ENCODE peak calls at places on chromosomes 7 and 10, in ten cellular contexts. One of them, this sample, is unnamed.
A peak's percentile ranks its signal among the peaks of the same experiment; 100 is the strongest.

GRCh38 chr7:2814682-2815522 is 29.2 kb downstream of the GNA12 start:
- DNase-seq in uterus: no peak
- DNase-seq in GM20000: no peak
- DNase-seq in BJ: no peak
- DNase-seq in NCI-H2081 treated with DMSO at 0.1 percent for 48 hours: no peak
- DNase-seq in left ventricle myocardium superior: no peak
- DNase-seq in activated T-cell treated with anti-CD3 and anti-CD28 coated beads for 1 hour: no peak
- DNase-seq in brain microvascular endothelial cell: peak; percentile 84
- DNase-seq in central memory CD4-positive, alpha-beta T cell: no peak
- DNase-seq in iris pigment epithelial cell: no peak
- DNase-seq in this sample: no peak

GRCh38 chr7:44971188-44971907 is 7.5 kb downstream of the MYO1G start:
- DNase-seq in brain microvascular endothelial cell: no peak
- DNase-seq in left ventricle myocardium superior: no peak
- DNase-seq in GM20000: no peak
- DNase-seq in BJ: no peak
- DNase-seq in central memory CD4-positive, alpha-beta T cell: no peak
- DNase-seq in uterus: no peak
- DNase-seq in activated T-cell treated with anti-CD3 and anti-CD28 coated beads for 1 hour: no peak
- DNase-seq in NCI-H2081 treated with DMSO at 0.1 percent for 48 hours: no peak
- DNase-seq in iris pigment epithelial cell: no peak
- DNase-seq in this sample: no peak

GRCh38 chr7:6579446-6579845 is 2.2 kb downstream of the ZDHHC4 start:
- DNase-seq in iris pigment epithelial cell: peak; percentile 31
- DNase-seq in activated T-cell treated with anti-CD3 and anti-CD28 coated beads for 1 hour: no peak
- DNase-seq in uterus: no peak
- DNase-seq in brain microvascular endothelial cell: peak; percentile 27
- DNase-seq in left ventricle myocardium superior: no peak
- DNase-seq in NCI-H2081 treated with DMSO at 0.1 percent for 48 hours: no peak
- DNase-seq in GM20000: no peak
- DNase-seq in BJ: no peak
- DNase-seq in central memory CD4-positive, alpha-beta T cell: no peak
- DNase-seq in this sample: no peak

GRCh38 chr7:81632418-81632817 is 137.4 kb downstream of the HGF start:
- DNase-seq in NCI-H2081 treated with DMSO at 0.1 percent for 48 hours: no peak
- DNase-seq in brain microvascular endothelial cell: no peak
- DNase-seq in GM20000: no peak
- DNase-seq in uterus: no peak
- DNase-seq in activated T-cell treated with anti-CD3 and anti-CD28 coated beads for 1 hour: no peak
- DNase-seq in iris pigment epithelial cell: peak; percentile 45
- DNase-seq in central memory CD4-positive, alpha-beta T cell: no peak
- DNase-seq in BJ: no peak
- DNase-seq in left ventricle myocardium superior: no peak
- DNase-seq in this sample: no peak

GRCh38 chr10:3045471-3046209 is 21.7 kb upstream of the PFKP start:
- DNase-seq in NCI-H2081 treated with DMSO at 0.1 percent for 48 hours: no peak
- DNase-seq in central memory CD4-positive, alpha-beta T cell: no peak
- DNase-seq in BJ: peak; percentile 35
- DNase-seq in brain microvascular endothelial cell: peak; percentile 70
- DNase-seq in GM20000: no peak
- DNase-seq in iris pigment epithelial cell: peak; percentile 83
- DNase-seq in uterus: peak; percentile 78
- DNase-seq in activated T-cell treated with anti-CD3 and anti-CD28 coated beads for 1 hour: no peak
- DNase-seq in left ventricle myocardium superior: peak; percentile 79
- DNase-seq in this sample: no peak

GRCh38 chr10:84523509-84523908 is 195.1 kb downstream of the CCSER2 start:
- DNase-seq in left ventricle myocardium superior: no peak
- DNase-seq in BJ: no peak
- DNase-seq in iris pigment epithelial cell: no peak
- DNase-seq in central memory CD4-positive, alpha-beta T cell: no peak
- DNase-seq in NCI-H2081 treated with DMSO at 0.1 percent for 48 hours: no peak
- DNase-seq in GM20000: no peak
- DNase-seq in activated T-cell treated with anti-CD3 and anti-CD28 coated beads for 1 hour: no peak
- DNase-seq in brain microvascular endothelial cell: no peak
- DNase-seq in uterus: no peak
- DNase-seq in this sample: peak; percentile 32

GRCh38 chr10:11950325-11951018 is 92.1 kb downstream of the UPF2 start:
- DNase-seq in GM20000: no peak
- DNase-seq in uterus: no peak
- DNase-seq in central memory CD4-positive, alpha-beta T cell: no peak
- DNase-seq in iris pigment epithelial cell: no peak
- DNase-seq in activated T-cell treated with anti-CD3 and anti-CD28 coated beads for 1 hour: no peak
- DNase-seq in brain microvascular endothelial cell: no peak
- DNase-seq in BJ: no peak
- DNase-seq in left ventricle myocardium superior: no peak
- DNase-seq in NCI-H2081 treated with DMSO at 0.1 percent for 48 hours: no peak
- DNase-seq in this sample: no peak

GRCh38 chr7:137990251-137990901 is 11.5 kb downstream of the CREB3L2 start:
- DNase-seq in NCI-H2081 treated with DMSO at 0.1 percent for 48 hours: no peak
- DNase-seq in BJ: peak; percentile 85
- DNase-seq in left ventricle myocardium superior: no peak
- DNase-seq in activated T-cell treated with anti-CD3 and anti-CD28 coated beads for 1 hour: no peak
- DNase-seq in central memory CD4-positive, alpha-beta T cell: no peak
- DNase-seq in brain microvascular endothelial cell: peak; percentile 94
- DNase-seq in iris pigment epithelial cell: peak; percentile 99
- DNase-seq in GM20000: no peak
- DNase-seq in uterus: no peak
- DNase-seq in this sample: no peak

GRCh38 chr7:11648980-11649379 is 183.0 kb downstream of the THSD7A start:
- DNase-seq in uterus: no peak
- DNase-seq in central memory CD4-positive, alpha-beta T cell: no peak
- DNase-seq in left ventricle myocardium superior: no peak
- DNase-seq in BJ: no peak
- DNase-seq in activated T-cell treated with anti-CD3 and anti-CD28 coated beads for 1 hour: no peak
- DNase-seq in brain microvascular endothelial cell: peak; percentile 65
- DNase-seq in GM20000: no peak
- DNase-seq in NCI-H2081 treated with DMSO at 0.1 percent for 48 hours: no peak
- DNase-seq in iris pigment epithelial cell: peak; percentile 89
- DNase-seq in this sample: no peak

GRCh38 chr7:14837216-14837615 is 65.3 kb downstream of the DGKB start:
- DNase-seq in BJ: no peak
- DNase-seq in NCI-H2081 treated with DMSO at 0.1 percent for 48 hours: no peak
- DNase-seq in uterus: no peak
- DNase-seq in brain microvascular endothelial cell: no peak
- DNase-seq in activated T-cell treated with anti-CD3 and anti-CD28 coated beads for 1 hour: no peak
- DNase-seq in left ventricle myocardium superior: no peak
- DNase-seq in iris pigment epithelial cell: no peak
- DNase-seq in GM20000: no peak
- DNase-seq in central memory CD4-positive, alpha-beta T cell: no peak
- DNase-seq in this sample: no peak

GRCh38 chr7:54831644-54832095 is 72.7 kb upstream of the SEC61G start:
- DNase-seq in NCI-H2081 treated with DMSO at 0.1 percent for 48 hours: no peak
- DNase-seq in central memory CD4-positive, alpha-beta T cell: no peak
- DNase-seq in brain microvascular endothelial cell: no peak
- DNase-seq in uterus: no peak
- DNase-seq in iris pigment epithelial cell: peak; percentile 21
- DNase-seq in activated T-cell treated with anti-CD3 and anti-CD28 coated beads for 1 hour: no peak
- DNase-seq in BJ: no peak
- DNase-seq in GM20000: no peak
- DNase-seq in left ventricle myocardium superior: no peak
- DNase-seq in this sample: no peak

GRCh38 chr10:78309536-78310237 is 276.0 kb downstream of the RPS24 start:
- DNase-seq in activated T-cell treated with anti-CD3 and anti-CD28 coated beads for 1 hour: no peak
- DNase-seq in uterus: no peak
- DNase-seq in central memory CD4-positive, alpha-beta T cell: no peak
- DNase-seq in iris pigment epithelial cell: no peak
- DNase-seq in BJ: no peak
- DNase-seq in brain microvascular endothelial cell: no peak
- DNase-seq in GM20000: no peak
- DNase-seq in NCI-H2081 treated with DMSO at 0.1 percent for 48 hours: no peak
- DNase-seq in left ventricle myocardium superior: no peak
- DNase-seq in this sample: no peak

GRCh38 chr10:10564081-10564480 is 453.6 kb upstream of the CELF2 start:
- DNase-seq in uterus: no peak
- DNase-seq in GM20000: no peak
- DNase-seq in NCI-H2081 treated with DMSO at 0.1 percent for 48 hours: no peak
- DNase-seq in brain microvascular endothelial cell: no peak
- DNase-seq in left ventricle myocardium superior: no peak
- DNase-seq in activated T-cell treated with anti-CD3 and anti-CD28 coated beads for 1 hour: no peak
- DNase-seq in central memory CD4-positive, alpha-beta T cell: no peak
- DNase-seq in iris pigment epithelial cell: no peak
- DNase-seq in BJ: no peak
- DNase-seq in this sample: no peak

GRCh38 chr7:140631006-140631405 is 9.6 kb downstream of the DENND2A start:
- DNase-seq in iris pigment epithelial cell: no peak
- DNase-seq in activated T-cell treated with anti-CD3 and anti-CD28 coated beads for 1 hour: no peak
- DNase-seq in BJ: no peak
- DNase-seq in NCI-H2081 treated with DMSO at 0.1 percent for 48 hours: no peak
- DNase-seq in GM20000: no peak
- DNase-seq in left ventricle myocardium superior: no peak
- DNase-seq in uterus: no peak
- DNase-seq in central memory CD4-positive, alpha-beta T cell: no peak
- DNase-seq in brain microvascular endothelial cell: no peak
- DNase-seq in this sample: no peak

GRCh38 chr10:126508535-126509040 is 120.3 kb upstream of the ADAM12 start:
- DNase-seq in left ventricle myocardium superior: no peak
- DNase-seq in uterus: no peak
- DNase-seq in BJ: no peak
- DNase-seq in GM20000: no peak
- DNase-seq in activated T-cell treated with anti-CD3 and anti-CD28 coated beads for 1 hour: no peak
- DNase-seq in central memory CD4-positive, alpha-beta T cell: no peak
- DNase-seq in brain microvascular endothelial cell: no peak
- DNase-seq in NCI-H2081 treated with DMSO at 0.1 percent for 48 hours: no peak
- DNase-seq in iris pigment epithelial cell: no peak
- DNase-seq in this sample: no peak

GRCh38 chr7:604038-604883 is 84.6 kb upstream of the PDGFA start:
- DNase-seq in brain microvascular endothelial cell: peak; percentile 92
- DNase-seq in NCI-H2081 treated with DMSO at 0.1 percent for 48 hours: no peak
- DNase-seq in iris pigment epithelial cell: peak; percentile 91
- DNase-seq in central memory CD4-positive, alpha-beta T cell: peak; percentile 90
- DNase-seq in activated T-cell treated with anti-CD3 and anti-CD28 coated beads for 1 hour: peak; percentile 91
- DNase-seq in GM20000: peak; percentile 92
- DNase-seq in left ventricle myocardium superior: peak; percentile 87
- DNase-seq in uterus: peak; percentile 53
- DNase-seq in BJ: no peak
- DNase-seq in this sample: no peak

GRCh38 chr10:123150986-123151738 is 3.0 kb upstream of the BUB3 start:
- DNase-seq in uterus: no peak
- DNase-seq in activated T-cell treated with anti-CD3 and anti-CD28 coated beads for 1 hour: no peak
- DNase-seq in NCI-H2081 treated with DMSO at 0.1 percent for 48 hours: no peak
- DNase-seq in BJ: no peak
- DNase-seq in iris pigment epithelial cell: no peak
- DNase-seq in brain microvascular endothelial cell: no peak
- DNase-seq in GM20000: peak; percentile 56
- DNase-seq in left ventricle myocardium superior: no peak
- DNase-seq in central memory CD4-positive, alpha-beta T cell: no peak
- DNase-seq in this sample: no peak

GRCh38 chr7:113622796-113623195 is 296.0 kb downstream of the PPP1R3A start:
- DNase-seq in NCI-H2081 treated with DMSO at 0.1 percent for 48 hours: no peak
- DNase-seq in central memory CD4-positive, alpha-beta T cell: no peak
- DNase-seq in left ventricle myocardium superior: no peak
- DNase-seq in iris pigment epithelial cell: no peak
- DNase-seq in brain microvascular endothelial cell: no peak
- DNase-seq in GM20000: no peak
- DNase-seq in activated T-cell treated with anti-CD3 and anti-CD28 coated beads for 1 hour: no peak
- DNase-seq in BJ: no peak
- DNase-seq in uterus: no peak
- DNase-seq in this sample: no peak

GRCh38 chr7:121547341-121548092 is 151.4 kb upstream of the FAM3C start:
- DNase-seq in left ventricle myocardium superior: no peak
- DNase-seq in BJ: no peak
- DNase-seq in GM20000: peak; percentile 52
- DNase-seq in NCI-H2081 treated with DMSO at 0.1 percent for 48 hours: peak; percentile 28
- DNase-seq in uterus: no peak
- DNase-seq in central memory CD4-positive, alpha-beta T cell: peak; percentile 41
- DNase-seq in activated T-cell treated with anti-CD3 and anti-CD28 coated beads for 1 hour: no peak
- DNase-seq in brain microvascular endothelial cell: peak; percentile 40
- DNase-seq in iris pigment epithelial cell: peak; percentile 77
- DNase-seq in this sample: no peak

GRCh38 chr7:64691831-64692230 is 25.9 kb downstream of the ZNF107 start:
- DNase-seq in BJ: no peak
- DNase-seq in uterus: no peak
- DNase-seq in left ventricle myocardium superior: no peak
- DNase-seq in iris pigment epithelial cell: no peak
- DNase-seq in central memory CD4-positive, alpha-beta T cell: no peak
- DNase-seq in brain microvascular endothelial cell: no peak
- DNase-seq in activated T-cell treated with anti-CD3 and anti-CD28 coated beads for 1 hour: no peak
- DNase-seq in NCI-H2081 treated with DMSO at 0.1 percent for 48 hours: no peak
- DNase-seq in GM20000: no peak
- DNase-seq in this sample: no peak

GRCh38 chr7:116528008-116528789 is 3.4 kb downstream of the CAV1 start:
- DNase-seq in uterus: peak; percentile 71
- DNase-seq in left ventricle myocardium superior: peak; percentile 44
- DNase-seq in NCI-H2081 treated with DMSO at 0.1 percent for 48 hours: no peak
- DNase-seq in GM20000: no peak
- DNase-seq in iris pigment epithelial cell: peak; percentile 86
- DNase-seq in brain microvascular endothelial cell: peak; percentile 95
- DNase-seq in central memory CD4-positive, alpha-beta T cell: no peak
- DNase-seq in BJ: peak; percentile 83
- DNase-seq in activated T-cell treated with anti-CD3 and anti-CD28 coated beads for 1 hour: no peak
- DNase-seq in this sample: no peak

GRCh38 chr7:128030999-128031681 is at the start of gene LRRC4:
- DNase-seq in central memory CD4-positive, alpha-beta T cell: no peak
- DNase-seq in activated T-cell treated with anti-CD3 and anti-CD28 coated beads for 1 hour: no peak
- DNase-seq in brain microvascular endothelial cell: no peak
- DNase-seq in iris pigment epithelial cell: peak; percentile 71
- DNase-seq in NCI-H2081 treated with DMSO at 0.1 percent for 48 hours: no peak
- DNase-seq in BJ: no peak
- DNase-seq in GM20000: peak; percentile 82
- DNase-seq in uterus: peak; percentile 28
- DNase-seq in left ventricle myocardium superior: peak; percentile 52
- DNase-seq in this sample: no peak

GRCh38 chr10:89591796-89592271 is 53.2 kb downstream of the PANK1 start:
- DNase-seq in NCI-H2081 treated with DMSO at 0.1 percent for 48 hours: no peak
- DNase-seq in GM20000: no peak
- DNase-seq in iris pigment epithelial cell: peak; percentile 80
- DNase-seq in left ventricle myocardium superior: peak; percentile 39
- DNase-seq in activated T-cell treated with anti-CD3 and anti-CD28 coated beads for 1 hour: no peak
- DNase-seq in central memory CD4-positive, alpha-beta T cell: no peak
- DNase-seq in brain microvascular endothelial cell: peak; percentile 23
- DNase-seq in uterus: peak; percentile 18
- DNase-seq in BJ: no peak
- DNase-seq in this sample: no peak

GRCh38 chr10:130466271-130466997 is 330.2 kb downstream of the GLRX3 start:
- DNase-seq in activated T-cell treated with anti-CD3 and anti-CD28 coated beads for 1 hour: no peak
- DNase-seq in left ventricle myocardium superior: no peak
- DNase-seq in BJ: no peak
- DNase-seq in iris pigment epithelial cell: no peak
- DNase-seq in central memory CD4-positive, alpha-beta T cell: no peak
- DNase-seq in GM20000: no peak
- DNase-seq in NCI-H2081 treated with DMSO at 0.1 percent for 48 hours: no peak
- DNase-seq in brain microvascular endothelial cell: no peak
- DNase-seq in uterus: no peak
- DNase-seq in this sample: no peak

GRCh38 chr10:34504534-34504933 is 310.6 kb downstream of the PARD3 start:
- DNase-seq in iris pigment epithelial cell: peak; percentile 74
- DNase-seq in activated T-cell treated with anti-CD3 and anti-CD28 coated beads for 1 hour: no peak
- DNase-seq in GM20000: no peak
- DNase-seq in uterus: no peak
- DNase-seq in left ventricle myocardium superior: no peak
- DNase-seq in BJ: no peak
- DNase-seq in central memory CD4-positive, alpha-beta T cell: no peak
- DNase-seq in NCI-H2081 treated with DMSO at 0.1 percent for 48 hours: no peak
- DNase-seq in brain microvascular endothelial cell: peak; percentile 53
- DNase-seq in this sample: no peak

GRCh38 chr7:130356121-130356759 is 11.6 kb downstream of the CPA5 start:
- DNase-seq in left ventricle myocardium superior: no peak
- DNase-seq in NCI-H2081 treated with DMSO at 0.1 percent for 48 hours: no peak
- DNase-seq in GM20000: no peak
- DNase-seq in iris pigment epithelial cell: peak; percentile 93
- DNase-seq in brain microvascular endothelial cell: peak; percentile 94
- DNase-seq in BJ: peak; percentile 96
- DNase-seq in uterus: peak; percentile 80
- DNase-seq in central memory CD4-positive, alpha-beta T cell: no peak
- DNase-seq in activated T-cell treated with anti-CD3 and anti-CD28 coated beads for 1 hour: no peak
- DNase-seq in this sample: no peak

GRCh38 chr10:77643795-77644468 is 6.3 kb upstream of the KCNMA1 start:
- DNase-seq in left ventricle myocardium superior: no peak
- DNase-seq in iris pigment epithelial cell: peak; percentile 80
- DNase-seq in GM20000: peak; percentile 47
- DNase-seq in brain microvascular endothelial cell: peak; percentile 43
- DNase-seq in uterus: no peak
- DNase-seq in BJ: no peak
- DNase-seq in central memory CD4-positive, alpha-beta T cell: no peak
- DNase-seq in NCI-H2081 treated with DMSO at 0.1 percent for 48 hours: no peak
- DNase-seq in activated T-cell treated with anti-CD3 and anti-CD28 coated beads for 1 hour: no peak
- DNase-seq in this sample: no peak

GRCh38 chr7:5526190-5527037 is 102.8 kb upstream of the TNRC18 start:
- DNase-seq in brain microvascular endothelial cell: no peak
- DNase-seq in uterus: peak; percentile 62
- DNase-seq in BJ: no peak
- DNase-seq in NCI-H2081 treated with DMSO at 0.1 percent for 48 hours: no peak
- DNase-seq in left ventricle myocardium superior: peak; percentile 72
- DNase-seq in iris pigment epithelial cell: peak; percentile 22
- DNase-seq in activated T-cell treated with anti-CD3 and anti-CD28 coated beads for 1 hour: peak; percentile 48
- DNase-seq in central memory CD4-positive, alpha-beta T cell: peak; percentile 41
- DNase-seq in GM20000: no peak
- DNase-seq in this sample: peak; percentile 17